ENCODE peak calls at places on chromosome 7, in eight cellular contexts. B is heart left ventricle, E is neural progenitor cell, D is IMR-90, W is GM12878, C is HCT116, S is pancreas, H is hepatocyte. G is an unnamed sample.

GRCh38 chr7:3537210-3537875 is 236.3 kb downstream of the SDK1 start:
- DNase-seq in B (no peak), E (no peak), D (peak; percentile 80), W (no peak), C (no peak), S (no peak), H (peak; percentile 34), G (no peak)

GRCh38 chr7:36810032-36810431 is 85.7 kb upstream of the AOAH start:
- DNase-seq in B (no peak), E (no peak), D (no peak), W (no peak), C (no peak), S (no peak), H (no peak), G (no peak)

GRCh38 chr7:133081119-133081604 is 728 bp downstream of the CHCHD3 start:
- DNase-seq in B (peak; percentile 43), E (peak; percentile 49), D (no peak), W (no peak), C (no peak), S (no peak), H (peak; percentile 22), G (peak; percentile 26)

GRCh38 chr7:91310829-91311460 is 46.7 kb downstream of the FZD1 start:
- DNase-seq in B (no peak), E (peak; percentile 37), D (peak; percentile 52), W (no peak), C (no peak), S (no peak), H (no peak), G (peak; percentile 14)

GRCh38 chr7:114988755-114989154 is 66.9 kb downstream of the MDFIC start:
- DNase-seq in B (peak; percentile 81), E (no peak), D (peak; percentile 83), W (no peak), C (no peak), S (peak; percentile 51), H (no peak), G (peak; percentile 74)

GRCh38 chr7:43716598-43716997 is 12.7 kb downstream of the COA1 start:
- DNase-seq in B (no peak), E (no peak), D (no peak), W (no peak), C (no peak), S (no peak), H (no peak), G (no peak)

GRCh38 chr7:106143711-106144347 is 31.7 kb upstream of the SYPL1 start:
- DNase-seq in B (no peak), E (peak; percentile 27), D (no peak), W (no peak), C (no peak), S (no peak), H (no peak), G (no peak)

GRCh38 chr7:103341466-103341865 is 3.1 kb downstream of the DNAJC2 start:
- DNase-seq in B (no peak), E (no peak), D (no peak), W (no peak), C (no peak), S (no peak), H (no peak), G (no peak)

GRCh38 chr7:95430864-95431263 is 4.0 kb downstream of the PON2 start:
- DNase-seq in B (no peak), E (no peak), D (peak; percentile 19), W (no peak), C (no peak), S (no peak), H (peak; percentile 81), G (no peak)

GRCh38 chr7:25854608-25855497 is 297.1 kb upstream of the NFE2L3 start:
- DNase-seq in B (no peak), E (peak; percentile 97), D (peak; percentile 100), W (no peak), C (peak; percentile 99), S (no peak), H (peak; percentile 96), G (no peak)

GRCh38 chr7:144483189-144483588 is 79.7 kb upstream of the NOBOX start:
- DNase-seq in B (no peak), E (no peak), D (no peak), W (no peak), C (no peak), S (no peak), H (no peak), G (no peak)

GRCh38 chr7:8396294-8396693 is 37.1 kb upstream of the NXPH1 start:
- DNase-seq in B (no peak), E (no peak), D (no peak), W (no peak), C (no peak), S (no peak), H (no peak), G (no peak)

GRCh38 chr7:40316176-40316575 is 181.4 kb downstream of the SUGCT start:
- DNase-seq in B (no peak), E (no peak), D (peak; percentile 63), W (no peak), C (no peak), S (no peak), H (no peak), G (no peak)

GRCh38 chr7:107998150-107998549 is 4.8 kb downstream of the LAMB1 start:
- DNase-seq in B (no peak), E (no peak), D (no peak), W (no peak), C (no peak), S (no peak), H (no peak), G (no peak)
- H3K36me3 ChIP-seq in B (no peaks in the 10 kb centered on the region), E (no peaks in the 10 kb centered on the region), D (peaks cover 41% of the 10 kb centered on the region), W (no peaks in the 10 kb centered on the region), C (no peaks in the 10 kb centered on the region), S (no peaks in the 10 kb centered on the region), H (no peaks in the 10 kb centered on the region), G (peaks cover 32% of the 10 kb centered on the region)

DNA sequence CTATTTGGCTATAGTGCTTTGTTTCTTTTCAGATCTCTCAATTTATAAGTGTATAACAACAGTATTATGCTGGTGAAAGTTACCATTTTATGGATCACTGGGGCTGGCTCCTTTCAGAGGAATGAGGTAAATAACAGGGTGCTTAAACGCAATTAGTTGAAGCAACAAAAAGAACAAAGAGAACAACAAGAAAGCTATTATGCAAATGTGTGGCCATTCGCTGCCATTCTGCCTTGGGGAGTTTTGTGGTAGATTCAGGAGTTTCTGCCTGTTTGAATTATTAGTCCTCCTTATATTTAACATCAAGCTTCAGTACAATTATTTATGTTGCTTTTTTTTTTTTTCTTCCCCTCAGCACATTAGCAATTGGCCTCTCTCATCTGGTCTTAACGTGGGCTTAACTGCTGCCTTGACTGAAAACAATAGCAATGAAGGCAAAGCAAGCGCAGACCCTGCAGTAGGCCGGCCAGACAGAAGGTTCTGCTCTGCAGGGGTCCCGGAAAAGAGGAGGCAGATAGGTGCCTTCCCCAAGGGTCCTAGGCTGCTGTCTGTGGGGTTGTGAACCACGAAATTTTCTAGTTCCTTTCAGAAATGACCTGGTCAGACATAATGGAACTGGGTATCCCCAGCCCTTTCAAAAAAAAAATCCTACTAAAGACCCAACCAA is 339.9 kb upstream of the PODXL start:
- DNase-seq in B (no peak), E (peak; percentile 59), D (no peak), W (no peak), C (no peak), S (no peak), H (no peak), G (no peak)
- H3K4me1 ChIP-seq in B (no peaks in the 10 kb centered on the region), E (peaks cover 18% of the 10 kb centered on the region), D (no peaks in the 10 kb centered on the region), W (no peaks in the 10 kb centered on the region), C (peaks cover 43% of the 10 kb centered on the region), S (no peaks in the 10 kb centered on the region), H (no peaks in the 10 kb centered on the region), G (no peaks in the 10 kb centered on the region)

GRCh38 chr7:29955075-29955792 is 34.4 kb downstream of the SCRN1 start:
- DNase-seq in B (peak; percentile 53), E (no peak), D (no peak), W (no peak), C (no peak), S (no peak), H (no peak), G (no peak)

GRCh38 chr7:29957921-29958320 is 31.7 kb downstream of the SCRN1 start:
- DNase-seq in B (no peak), E (no peak), D (no peak), W (no peak), C (no peak), S (no peak), H (no peak), G (no peak)

GRCh38 chr7:29956477-29956836 is 33.1 kb downstream of the SCRN1 start:
- DNase-seq in B (no peak), E (no peak), D (no peak), W (no peak), C (no peak), S (no peak), H (no peak), G (no peak)

GRCh38 chr7:29957521-29957920 is 32.1 kb downstream of the SCRN1 start:
- DNase-seq in B (no peak), E (no peak), D (no peak), W (no peak), C (no peak), S (no peak), H (no peak), G (no peak)

GRCh38 chr7:29955799-29956476 is 33.7 kb downstream of the SCRN1 start:
- DNase-seq in B (peak; percentile 35), E (no peak), D (no peak), W (no peak), C (no peak), S (no peak), H (no peak), G (no peak)
- H3K36me3 ChIP-seq in B (no peaks in the 10 kb centered on the region), E (peaks cover 5% of the 10 kb centered on the region), D (peaks cover 30% of the 10 kb centered on the region), W (peaks cover 5% of the 10 kb centered on the region), C (peaks cover 29% of the 10 kb centered on the region), S (no peaks in the 10 kb centered on the region), H (no peaks in the 10 kb centered on the region), G (peaks cover 5% of the 10 kb centered on the region)

GRCh38 chr7:101124376-101125056 is 2.4 kb upstream of the SERPINE1 start:
- DNase-seq in B (no peak), E (no peak), D (peak; percentile 88), W (no peak), C (no peak), S (no peak), H (peak; percentile 66), G (no peak)

GRCh38 chr7:101120315-101120714 is 6.6 kb upstream of the SERPINE1 start:
- DNase-seq in B (no peak), E (no peak), D (no peak), W (no peak), C (no peak), S (no peak), H (no peak), G (no peak)

GRCh38 chr7:101121996-101122932 is 4.6 kb upstream of the SERPINE1 start:
- DNase-seq in B (peak; percentile 92), E (peak; percentile 32), D (peak; percentile 99), W (no peak), C (peak; percentile 63), S (no peak), H (peak; percentile 90), G (peak; percentile 75)

GRCh38 chr7:101123703-101124068 is 3.2 kb upstream of the SERPINE1 start:
- DNase-seq in B (no peak), E (no peak), D (no peak), W (no peak), C (no peak), S (no peak), H (no peak), G (no peak)

GRCh38 chr7:101122933-101123702 is 3.8 kb upstream of the SERPINE1 start:
- DNase-seq in B (no peak), E (no peak), D (no peak), W (no peak), C (no peak), S (no peak), H (no peak), G (no peak)
- H3K4me1 ChIP-seq in B (peaks cover 63% of the 10 kb centered on the region), E (peaks cover 27% of the 10 kb centered on the region), D (peaks cover 25% of the 10 kb centered on the region), W (peaks cover 26% of the 10 kb centered on the region), C (peaks cover 99% of the 10 kb centered on the region), S (no peaks in the 10 kb centered on the region), H (peaks cover 38% of the 10 kb centered on the region), G (peaks cover 59% of the 10 kb centered on the region)